ENCODE peak calls at places on chromosomes 6 and 20, in eight cellular contexts. K is body of pancreas, U is heart right ventricle, W is HCT116, Y is heart left ventricle, O is Peyer's patch, L is mesendoderm, Z is cardiac muscle cell. G is an unnamed sample. For H3K4me1, the result is how much of the 10 kb centered on the place peaks cover.

GRCh38 chr6:31922942-31923341 is 4.6 kb upstream of the C2 start:
- DNase-seq in U (no peak), Y (no peak), K (peak), Z (peak), W (peak), L (peak), O (no peak), G (no peak)

GRCh38 chr20:62788607-62789006 is 7.7 kb upstream of the MRGBP start:
- DNase-seq in U (no peak), K (no peak), Y (no peak), O (no peak), Z (no peak), W (no peak), L (no peak), G (no peak)

GRCh38 chr20:62561182-62561581 is 81.1 kb upstream of the SLCO4A1 start:
- DNase-seq in Y (no peak), Z (no peak), U (no peak), W (no peak), O (no peak), K (no peak), L (no peak), G (no peak)

GRCh38 chr20:21433329-21433890 is 36.1 kb upstream of the NKX2-4 start:
- DNase-seq in U (no peak), L (no peak), K (no peak), Z (peak), O (no peak), Y (no peak), W (no peak), G (no peak)

GRCh38 chr6:132768051-132768517 is 10.4 kb upstream of the VNN2 start:
- DNase-seq in K (peak), Y (peak), W (peak), Z (peak), L (peak), U (peak), O (peak), G (no peak)

GRCh38 chr6:11710221-11710836 is 68.3 kb downstream of the ADTRP start:
- DNase-seq in O (no peak), Y (no peak), W (no peak), K (no peak), Z (no peak), L (peak), U (no peak), G (no peak)

GRCh38 chr6:42742116-42742894 is 3.6 kb downstream of the TBCC start:
- DNase-seq in O (no peak), U (no peak), K (peak), Z (peak), Y (no peak), W (no peak), L (no peak), G (no peak)

GRCh38 chr20:64145458-64146300 is 18.6 kb upstream of the MYT1 start:
- DNase-seq in W (peak), Z (no peak), U (no peak), L (peak), Y (no peak), O (no peak), K (no peak), G (peak)

GRCh38 chr6:154403803-154404202 is 47.2 kb upstream of the IPCEF1 start:
- DNase-seq in K (peak), U (no peak), L (no peak), O (no peak), W (no peak), Z (peak), Y (peak), G (no peak)

GRCh38 chr6:111709615-111710398 is 104.1 kb upstream of the TRAF3IP2 start:
- DNase-seq in W (peak), Y (peak), L (peak), K (peak), U (peak), Z (peak), O (peak), G (no peak)

GRCh38 chr6:137873273-137873762 is 6.3 kb downstream of the TNFAIP3 start:
- DNase-seq in U (no peak), Y (peak), W (no peak), Z (peak), O (peak), L (no peak), K (peak), G (peak)

GRCh38 chr6:100376103-100376502 is 88.6 kb downstream of the SIM1 start:
- DNase-seq in Z (no peak), L (peak), O (no peak), K (no peak), W (no peak), Y (no peak), U (no peak), G (no peak)

GRCh38 chr6:106547556-106547955 is 81.7 kb downstream of the RTN4IP1 start:
- DNase-seq in Y (no peak), W (no peak), K (no peak), O (no peak), U (no peak), L (no peak), Z (peak), G (no peak)
- H3K4me1 ChIP-seq in Y (under half), W (under half), K (under half), O (under half), U (under half), L (under half), Z (under half), G (under half)

GRCh38 chr20:9583151-9583550 is 68.8 kb downstream of the LAMP5 start:
- DNase-seq in Y (no peak), Z (no peak), W (no peak), L (no peak), U (no peak), O (no peak), K (no peak), G (no peak)
- H3K4me1 ChIP-seq in Y (under half), Z (under half), W (under half), L (under half), U (under half), O (under half), K (under half), G (under half)

GRCh38 chr6:85460951-85461805 is 11.3 kb downstream of the NT5E start:
- DNase-seq in K (no peak), U (no peak), W (no peak), Y (no peak), Z (peak), L (no peak), O (peak), G (no peak)
- H3K4me1 ChIP-seq in K (under half), U (under half), W (half or more), Y (under half), Z (under half), L (under half), O (under half), G (under half)

DNA sequence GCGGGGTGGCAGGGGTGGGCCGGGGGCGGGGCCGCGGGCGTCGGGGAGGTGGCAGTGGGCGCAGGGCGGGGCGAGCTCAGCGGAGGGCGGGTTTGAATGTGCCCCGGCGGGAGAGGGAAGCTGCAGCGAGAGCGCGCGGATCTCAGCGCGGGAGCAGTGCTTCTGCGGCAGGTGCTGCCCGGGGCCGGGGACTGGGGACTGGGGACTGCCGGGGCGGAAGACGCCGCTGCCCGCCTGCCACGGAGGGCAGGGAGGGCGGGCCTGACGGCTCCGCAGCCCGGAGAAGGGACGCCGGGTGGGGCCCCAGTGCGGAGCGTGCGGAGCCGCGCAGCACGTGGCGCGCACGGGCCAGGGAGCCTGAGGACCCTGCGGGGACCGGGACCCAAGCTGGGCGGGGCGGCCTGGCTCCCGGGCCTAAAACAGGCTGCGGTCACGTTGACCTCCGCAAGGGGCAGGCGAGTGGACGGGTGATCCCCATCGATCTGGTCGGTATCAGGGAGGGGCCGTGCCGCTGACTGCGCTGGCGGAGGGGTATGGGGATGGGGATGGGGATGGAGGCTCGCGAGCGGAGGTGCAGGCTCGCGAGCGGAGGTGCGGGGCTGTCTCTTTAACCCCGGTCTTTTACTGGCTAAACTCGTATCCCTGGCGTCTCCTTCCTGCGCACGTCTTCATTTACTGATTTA is at the start of gene SLC29A1:
- DNase-seq in W (no peak), Z (peak), O (peak), Y (peak), K (peak), L (peak), U (peak), G (no peak)
- H3K4me1 ChIP-seq in W (under half), Z (under half), O (half or more), Y (half or more), K (half or more), L (under half), U (half or more), G (half or more)

DNA sequence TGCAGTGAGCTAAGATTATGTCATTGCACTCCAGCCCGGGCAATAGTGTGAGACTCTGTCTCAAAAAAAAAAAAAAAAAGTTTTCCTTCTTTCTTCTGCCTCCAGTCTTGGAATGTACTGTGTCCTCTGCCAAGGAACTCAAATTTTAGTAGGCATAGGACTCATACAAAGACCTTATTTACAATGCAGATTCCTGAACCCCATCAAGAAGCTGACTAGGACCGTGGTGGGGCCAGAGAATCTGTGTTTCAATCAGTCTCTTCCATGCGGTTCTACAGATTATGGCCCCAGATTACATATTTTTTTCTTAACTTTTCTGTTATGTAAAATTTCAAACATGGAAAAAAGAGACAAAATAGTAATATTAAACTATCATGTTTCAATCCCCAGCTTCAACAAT is 29.8 kb upstream of the PIM1 start:
- DNase-seq in O (no peak), L (no peak), Y (no peak), W (no peak), K (no peak), U (no peak), Z (no peak), G (no peak)
- H3K4me1 ChIP-seq in O (under half), L (under half), Y (under half), W (under half), K (under half), U (under half), Z (under half), G (under half)

GRCh38 chr6:165872311-165872710 is 209.3 kb upstream of the PDE10A start:
- DNase-seq in K (no peak), Y (no peak), W (no peak), O (no peak), Z (no peak), L (no peak), U (no peak), G (no peak)
- H3K4me1 ChIP-seq in K (under half), Y (under half), W (under half), O (under half), Z (under half), L (under half), U (under half), G (under half)

DNA sequence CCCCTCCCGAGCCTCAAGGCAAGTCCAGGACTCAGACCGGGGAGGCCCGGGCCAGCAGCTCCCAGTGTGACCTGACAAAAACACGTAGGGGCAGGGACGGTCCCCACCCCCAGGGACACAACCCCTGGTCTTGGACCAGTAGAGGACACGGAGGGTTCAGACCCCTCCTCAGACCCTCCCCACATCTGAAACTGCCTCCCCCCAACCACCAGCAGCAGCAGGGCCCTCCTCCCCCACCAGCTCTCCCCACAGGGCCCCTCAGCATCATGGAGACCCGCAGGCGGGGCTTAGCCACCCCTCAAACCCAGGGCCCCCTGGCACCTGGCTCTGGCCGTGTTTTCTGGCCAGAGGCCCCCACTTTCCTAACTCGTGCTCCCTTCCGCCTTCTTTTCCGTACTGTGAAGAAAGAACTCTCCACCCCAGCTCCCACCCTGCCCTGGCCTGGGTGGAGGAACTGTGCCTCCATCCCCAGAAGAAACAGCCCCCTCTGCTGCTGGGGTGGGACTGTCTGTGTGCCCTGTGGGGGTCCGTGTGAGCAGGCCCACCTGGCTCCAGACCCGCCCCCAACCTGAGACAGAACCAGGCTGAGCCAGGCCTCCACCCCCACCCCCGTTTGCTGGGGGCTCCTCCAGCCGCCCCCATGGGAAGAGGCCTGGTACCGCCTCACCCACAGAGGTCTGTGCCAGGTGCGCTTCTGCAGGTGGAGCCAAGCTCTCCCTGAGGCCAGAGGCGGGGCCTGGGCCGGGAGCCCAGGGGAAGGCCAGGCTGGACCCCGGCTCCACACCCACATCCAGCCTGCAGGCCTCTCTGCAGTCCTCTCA is 39.0 kb upstream of the MDFI start:
- DNase-seq in K (no peak), O (no peak), Z (no peak), L (no peak), Y (no peak), W (no peak), U (no peak), G (peak)
- H3K4me1 ChIP-seq in K (under half), O (under half), Z (under half), L (under half), Y (under half), W (under half), U (under half), G (under half)

GRCh38 chr6:156193381-156193780 is 583.8 kb upstream of the ARID1B start:
- DNase-seq in K (no peak), Y (no peak), W (no peak), Z (no peak), U (no peak), L (no peak), O (no peak), G (no peak)

GRCh38 chr6:156191895-156192294 is 585.3 kb upstream of the ARID1B start:
- DNase-seq in Z (no peak), Y (no peak), L (no peak), W (no peak), O (no peak), U (no peak), K (no peak), G (no peak)

DNA sequence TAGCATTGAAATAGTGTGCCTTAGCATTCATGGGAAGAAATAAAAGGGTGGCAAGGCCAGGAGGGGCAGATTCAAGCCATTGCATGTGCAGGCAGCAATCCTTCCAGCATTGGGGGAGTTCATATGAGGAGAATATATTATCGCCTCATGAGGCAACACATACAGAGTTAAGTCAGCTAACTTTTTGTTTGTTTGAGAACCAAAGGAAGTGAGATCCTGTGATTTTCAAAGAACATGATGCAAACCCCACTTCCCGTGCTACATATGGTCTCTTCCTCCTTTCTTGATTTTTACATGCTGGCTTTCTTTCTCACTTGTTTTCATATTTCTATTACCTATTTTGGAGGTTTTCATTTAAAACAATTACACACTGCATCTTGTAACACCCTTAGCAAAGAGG is 579.7 kb upstream of the ARID1B start:
- DNase-seq in L (no peak), O (no peak), W (no peak), Z (no peak), K (no peak), U (no peak), Y (no peak), G (no peak)
- H3K4me1 ChIP-seq in L (under half), O (under half), W (under half), Z (under half), K (under half), U (under half), Y (under half), G (under half)

GRCh38 chr20:47346172-47346571 is 10.3 kb downstream of the ZMYND8 start:
- DNase-seq in L (no peak), U (no peak), K (no peak), Z (no peak), W (no peak), O (no peak), Y (no peak), G (no peak)

GRCh38 chr20:47343007-47343472 is 13.5 kb downstream of the ZMYND8 start:
- DNase-seq in Z (no peak), L (no peak), U (no peak), O (no peak), Y (no peak), W (no peak), K (no peak), G (no peak)

GRCh38 chr20:47348539-47349142 is 7.9 kb downstream of the ZMYND8 start:
- DNase-seq in O (no peak), U (no peak), K (no peak), W (no peak), Z (no peak), Y (no peak), L (peak), G (no peak)

GRCh38 chr20:47347661-47348462 is 8.6 kb downstream of the ZMYND8 start:
- DNase-seq in W (no peak), O (no peak), L (no peak), Z (no peak), Y (no peak), K (no peak), U (no peak), G (no peak)

GRCh38 chr20:47345214-47345613 is 11.3 kb downstream of the ZMYND8 start:
- DNase-seq in Y (no peak), L (no peak), U (no peak), O (no peak), Z (no peak), W (no peak), K (no peak), G (no peak)
- H3K4me1 ChIP-seq in Y (under half), L (under half), U (under half), O (under half), Z (under half), W (under half), K (half or more), G (under half)